ENCODE peak calls at places on chromosomes 4 and X, in five cellular contexts. M, H, D, T and L are unnamed samples.

GRCh38 chrX:120452131-120452530 is 17.0 kb downstream of the LAMP2 start:
- DNase-seq in T (peak), D (no peak), H (no peak), M (no peak), L (no peak)

GRCh38 chr4:48315728-48316630 is 25.4 kb upstream of the SLAIN2 start:
- DNase-seq in T (peak), M (no peak), D (peak), H (no peak), L (no peak)

GRCh38 chr4:151204925-151205524 is 71.9 kb upstream of the PRSS48 start:
- DNase-seq in M (no peak), D (no peak), T (no peak), H (no peak), L (no peak)

GRCh38 chrX:102129473-102129872 is 4.0 kb downstream of the TCEAL2 start:
- DNase-seq in M (no peak), T (peak), H (no peak), D (no peak), L (no peak)

GRCh38 chrX:53321943-53322497 is 40.6 kb upstream of the IQSEC2 start:
- DNase-seq in H (no peak), D (no peak), M (no peak), T (no peak), L (no peak)

GRCh38 chrX:153867671-153868070 is 18.3 kb downstream of the L1CAM start:
- DNase-seq in T (no peak), M (no peak), H (no peak), D (no peak), L (no peak)

GRCh38 chr4:142095886-142096605 is 459.7 kb downstream of the IL15 start:
- DNase-seq in M (no peak), D (no peak), H (no peak), T (peak), L (no peak)

GRCh38 chrX:118221257-118221656 is 104.6 kb upstream of the KLHL13 start:
- DNase-seq in H (no peak), T (peak), M (no peak), D (no peak), L (no peak)

GRCh38 chr4:103244251-103244650 is 46.1 kb upstream of the CENPE start:
- DNase-seq in D (no peak), T (no peak), M (no peak), H (no peak), L (no peak)

GRCh38 chrX:123665197-123665596 is 67.7 kb downstream of the THOC2 start:
- DNase-seq in T (peak), H (no peak), M (no peak), D (no peak), L (no peak)

GRCh38 chr4:139453041-139453370 is 915 bp upstream of the RAB33B start:
- DNase-seq in M (no peak), H (peak), T (peak), D (peak), L (no peak)

GRCh38 chr4:81827568-81828202 is 356.0 kb upstream of the RASGEF1B start:
- DNase-seq in T (no peak), M (no peak), D (no peak), H (no peak), L (no peak)

GRCh38 chr4:7328913-7329638 is 105.7 kb downstream of the PSAPL1 start:
- DNase-seq in T (no peak), M (no peak), D (no peak), H (no peak), L (peak)

GRCh38 chr4:2832981-2833670 is 10.5 kb upstream of the ADD1 start:
- DNase-seq in D (no peak), M (no peak), H (no peak), T (no peak), L (no peak)

GRCh38 chrX:43514820-43515219 is 141.3 kb upstream of the MAOA start:
- DNase-seq in H (no peak), D (no peak), T (no peak), M (no peak), L (no peak)

GRCh38 chrX:20435913-20436312 is 169.2 kb upstream of the RPS6KA3 start:
- DNase-seq in H (no peak), M (no peak), D (no peak), T (no peak), L (no peak)

GRCh38 chr4:48472794-48473193 is 10.3 kb upstream of the SLC10A4 start:
- DNase-seq in M (no peak), D (no peak), T (peak), H (no peak), L (no peak)

GRCh38 chr4:80017125-80017854 is 55.7 kb downstream of the ANTXR2 start:
- DNase-seq in H (no peak), D (no peak), T (no peak), M (no peak), L (no peak)

GRCh38 chrX:53974529-53974928 is 69.7 kb downstream of the PHF8 start:
- DNase-seq in M (no peak), T (no peak), D (no peak), H (no peak), L (no peak)